ENCODE peak calls at places on chromosomes 12 and 14, in eight cellular contexts. B, E, K, I, C, R, V and D are unnamed samples. For H3K4me1, the result is how much of the 10 kb centered on the place peaks cover.

GRCh38 chr12:122026706-122027328 is 5.1 kb downstream of the BCL7A start:
- DNase-seq in R (no peak), B (no peak), E (no peak), I (no peak), K (no peak), C (peak), V (no peak), D (no peak)

GRCh38 chr14:58901826-58902225 is 264.1 kb downstream of the DACT1 start:
- DNase-seq in B (no peak), E (no peak), R (no peak), K (no peak), C (no peak), V (no peak), I (no peak), D (no peak)

GRCh38 chr12:57166971-57167371 is 19.6 kb upstream of the LRP1-AS start:
- DNase-seq in B (peak), R (no peak), E (no peak), I (no peak), C (no peak), K (no peak), V (no peak), D (no peak)

GRCh38 chr14:105855893-105856675 is 329.7 kb downstream of the TMEM121 start:
- DNase-seq in E (no peak), K (peak), R (peak), I (peak), B (no peak), C (no peak), V (no peak), D (no peak)

GRCh38 chr14:85366226-85366625 is 163.7 kb upstream of the FLRT2 start:
- DNase-seq in C (no peak), V (no peak), K (no peak), R (no peak), I (no peak), B (no peak), E (no peak), D (no peak)

GRCh38 chr14:99028041-99028440 is 244.0 kb downstream of the BCL11B start:
- DNase-seq in E (no peak), C (no peak), R (no peak), K (no peak), V (no peak), B (no peak), I (no peak), D (no peak)

GRCh38 chr12:123089631-123090353 is 61.1 kb downstream of the PITPNM2 start:
- DNase-seq in R (no peak), E (no peak), B (peak), V (no peak), I (no peak), K (no peak), C (no peak), D (no peak)

GRCh38 chr12:47735649-47736048 is 10.4 kb upstream of the ENDOU start:
- DNase-seq in I (no peak), E (no peak), B (no peak), C (no peak), R (no peak), V (no peak), K (no peak), D (no peak)

GRCh38 chr12:15782667-15783066 is 6.5 kb downstream of the EPS8 start:
- DNase-seq in R (no peak), K (no peak), C (no peak), B (no peak), V (no peak), E (no peak), I (no peak), D (no peak)

GRCh38 chr12:58639323-58639934 is 280.9 kb downstream of the LRIG3 start:
- DNase-seq in E (no peak), V (no peak), K (no peak), R (no peak), I (no peak), C (no peak), B (no peak), D (no peak)

GRCh38 chr14:30283822-30284446 is 275.0 kb upstream of the G2E3 start:
- DNase-seq in K (no peak), I (no peak), C (no peak), B (peak), V (no peak), E (no peak), R (peak), D (no peak)

GRCh38 chr12:96520767-96521166 is 31.4 kb downstream of the CFAP54 start:
- DNase-seq in R (no peak), I (no peak), V (no peak), C (no peak), B (no peak), K (no peak), E (no peak), D (no peak)

GRCh38 chr14:101925152-101925551 is 39.2 kb upstream of the DYNC1H1 start:
- DNase-seq in I (no peak), R (no peak), E (no peak), B (no peak), C (no peak), V (no peak), K (no peak), D (no peak)

GRCh38 chr14:54902143-54902520 is 494 bp downstream of the GCH1 start:
- DNase-seq in E (peak), C (peak), R (peak), V (peak), K (peak), I (peak), B (peak), D (peak)

GRCh38 chr14:50139192-50139591 is 22.8 kb upstream of the VCPKMT start:
- DNase-seq in E (no peak), R (no peak), I (no peak), V (no peak), K (no peak), C (no peak), B (no peak), D (no peak)

GRCh38 chr12:678747-679712 is 15.8 kb upstream of the NINJ2 start:
- DNase-seq in K (no peak), B (no peak), C (no peak), R (no peak), V (no peak), E (no peak), I (no peak), D (no peak)

GRCh38 chr14:51053157-51053556 is 41.7 kb downstream of the TRIM9 start:
- DNase-seq in V (no peak), C (no peak), E (no peak), R (no peak), B (no peak), I (no peak), K (no peak), D (no peak)

GRCh38 chr14:85549697-85550096 is 19.8 kb downstream of the FLRT2 start:
- DNase-seq in I (no peak), R (no peak), V (no peak), B (no peak), K (no peak), E (no peak), C (no peak), D (no peak)

GRCh38 chr12:71299541-71300376 is 139.8 kb upstream of the LGR5 start:
- DNase-seq in K (no peak), R (no peak), B (no peak), I (no peak), C (no peak), E (no peak), V (no peak), D (no peak)

GRCh38 chr12:92674500-92674899 is 28.3 kb upstream of the PLEKHG7 start:
- DNase-seq in C (no peak), K (no peak), E (no peak), V (no peak), R (no peak), I (no peak), B (no peak), D (no peak)

GRCh38 chr12:116378002-116378401 is 100.5 kb upstream of the MED13L start:
- DNase-seq in E (no peak), K (no peak), I (no peak), C (no peak), B (no peak), V (no peak), R (no peak), D (no peak)

GRCh38 chr12:29073631-29074239 is 75.3 kb upstream of the FAR2 start:
- DNase-seq in V (no peak), E (no peak), B (no peak), R (peak), K (no peak), I (no peak), C (no peak), D (peak)

GRCh38 chr14:24388474-24389179 is 10.2 kb upstream of the NYNRIN start:
- DNase-seq in E (no peak), I (no peak), V (no peak), K (no peak), B (no peak), C (no peak), R (no peak), D (no peak)

GRCh38 chr12:3837049-3837448 is 36.1 kb downstream of the PARP11 start:
- DNase-seq in R (no peak), V (no peak), C (no peak), I (no peak), K (no peak), B (no peak), E (no peak), D (no peak)

GRCh38 chr12:59383426-59383822 is 212.4 kb upstream of the SLC16A7 start:
- DNase-seq in K (no peak), B (no peak), E (no peak), V (no peak), I (no peak), C (no peak), R (no peak), D (no peak)

GRCh38 chr12:49954863-49955830 is 4.6 kb downstream of the AQP2 start:
- DNase-seq in K (no peak), I (no peak), E (no peak), C (peak), V (no peak), R (no peak), B (no peak), D (no peak)

GRCh38 chr14:65296402-65296801 is 116.1 kb upstream of the FUT8 start:
- DNase-seq in I (no peak), E (no peak), V (peak), K (no peak), B (no peak), R (no peak), C (no peak), D (no peak)

GRCh38 chr12:53468286-53468685 is 16.4 kb downstream of the PCBP2 start:
- DNase-seq in B (no peak), R (no peak), V (no peak), E (no peak), C (no peak), I (no peak), K (no peak), D (no peak)

GRCh38 chr12:53466640-53467039 is 14.7 kb downstream of the PCBP2 start:
- DNase-seq in I (no peak), R (no peak), B (no peak), C (no peak), V (no peak), E (no peak), K (no peak), D (peak)

GRCh38 chr12:53467082-53467481 is 15.2 kb downstream of the PCBP2 start:
- DNase-seq in V (no peak), K (no peak), B (no peak), R (no peak), E (no peak), I (no peak), C (no peak), D (no peak)

GRCh38 chr12:53465679-53466078 is 13.8 kb downstream of the PCBP2 start:
- DNase-seq in K (no peak), R (no peak), V (no peak), B (no peak), I (no peak), E (no peak), C (no peak), D (no peak)

DNA sequence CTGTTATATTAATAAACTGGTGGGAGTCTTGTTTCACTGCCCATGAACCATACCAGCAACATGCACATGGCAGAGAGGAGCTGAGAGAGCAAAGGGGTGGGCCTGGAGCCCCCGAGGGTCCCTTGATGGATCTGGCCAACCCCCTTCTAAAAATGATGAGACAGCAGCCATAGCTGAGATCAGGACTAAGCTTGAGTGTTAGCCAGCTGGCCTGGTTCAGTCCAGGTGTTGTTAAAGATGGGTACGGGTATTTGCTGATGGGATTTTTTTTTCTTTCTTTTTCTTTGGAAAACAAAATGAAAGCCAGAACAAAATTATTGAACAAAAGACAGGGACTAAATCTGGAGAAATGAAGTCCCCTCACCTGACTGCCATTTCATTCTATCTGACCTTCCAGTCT is 16.0 kb downstream of the PCBP2 start:
- DNase-seq in C (no peak), I (no peak), R (no peak), V (no peak), E (no peak), B (no peak), K (no peak), D (no peak)
- H3K27ac ChIP-seq in C (no peak), I (peak), R (no peak), V (no peak), E (no peak), B (no peak), K (no peak), D (no peak)

GRCh38 chr12:106602071-106602470 is 19.3 kb downstream of the RFX4 start:
- DNase-seq in C (no peak), V (no peak), R (no peak), B (no peak), K (no peak), I (no peak), E (no peak), D (no peak)

GRCh38 chr12:106601031-106601430 is 18.2 kb downstream of the RFX4 start:
- DNase-seq in I (no peak), B (no peak), V (no peak), R (no peak), E (no peak), K (no peak), C (no peak), D (no peak)

GRCh38 chr12:106599302-106599701 is 16.5 kb downstream of the RFX4 start:
- DNase-seq in V (no peak), K (no peak), C (no peak), B (no peak), I (no peak), R (no peak), E (no peak), D (no peak)

GRCh38 chr12:106600503-106600902 is 17.7 kb downstream of the RFX4 start:
- DNase-seq in I (no peak), K (no peak), C (no peak), V (no peak), E (no peak), R (no peak), B (no peak), D (no peak)

GRCh38 chr12:106601548-106601947 is 18.7 kb downstream of the RFX4 start:
- DNase-seq in V (no peak), R (no peak), I (no peak), E (no peak), K (no peak), C (no peak), B (no peak), D (no peak)
- H3K4me1 ChIP-seq in V (under half), R (under half), I (under half), E (under half), K (under half), C (under half), B (under half), D (under half)

GRCh38 chr12:12877789-12878455 is 13.4 kb upstream of the GPRC5A start:
- DNase-seq in C (no peak), B (no peak), V (no peak), E (no peak), I (no peak), K (no peak), R (no peak), D (no peak)
- H3K27ac ChIP-seq in C (no peak), B (peak), V (no peak), E (no peak), I (no peak), K (no peak), R (no peak), D (peak)

GRCh38 chr14:91501951-91502930 is 7.9 kb downstream of the PPP4R3A start:
- DNase-seq in C (no peak), B (no peak), R (no peak), E (no peak), V (no peak), I (no peak), K (no peak), D (no peak)
- H3K4me1 ChIP-seq in C (half or more), B (under half), R (under half), E (half or more), V (under half), I (half or more), K (half or more), D (under half)

DNA sequence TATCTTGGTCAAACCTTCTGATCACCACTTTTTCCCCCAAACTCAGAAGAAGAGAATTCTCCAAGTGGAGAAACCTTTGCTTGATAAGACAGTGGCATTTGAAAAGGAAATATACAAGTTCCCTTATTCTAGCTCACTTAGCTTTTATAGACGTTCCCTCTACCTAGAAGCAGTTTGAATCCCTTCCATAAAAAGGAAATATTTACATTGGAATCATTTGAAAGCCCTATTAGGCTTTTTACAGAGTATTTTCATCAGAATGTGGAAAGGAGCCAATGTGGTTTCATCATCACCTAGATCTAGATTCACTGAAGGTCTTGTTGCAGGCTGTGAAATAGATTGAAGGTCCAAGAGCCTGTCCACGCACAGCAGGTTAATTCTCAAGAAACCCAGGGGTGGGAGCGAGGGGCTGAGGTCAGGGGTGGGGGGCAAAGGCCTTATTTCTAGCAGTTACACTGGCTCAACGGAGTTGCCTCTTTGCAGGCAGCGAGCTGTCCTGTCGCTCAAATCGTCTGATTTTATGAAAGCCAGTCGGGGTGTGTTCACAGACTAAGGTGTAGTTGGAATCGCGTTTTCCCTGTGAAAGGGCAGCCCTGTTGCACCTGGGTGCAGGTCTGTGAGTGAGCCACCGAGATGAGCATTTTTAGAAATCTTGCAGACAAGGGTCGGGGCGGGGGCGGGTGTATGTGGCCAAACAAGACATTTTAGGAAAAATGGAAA is 45.6 kb downstream of the AACS start:
- DNase-seq in I (no peak), R (no peak), K (no peak), B (no peak), E (no peak), C (no peak), V (no peak), D (peak)
- H3K27ac ChIP-seq in I (no peak), R (no peak), K (no peak), B (peak), E (no peak), C (no peak), V (no peak), D (no peak)

GRCh38 chr12:40281791-40282364 is 57.1 kb downstream of the LRRK2 start:
- DNase-seq in B (no peak), R (no peak), E (no peak), K (no peak), I (no peak), V (no peak), C (no peak), D (no peak)
- H3K4me1 ChIP-seq in B (under half), R (under half), E (under half), K (under half), I (under half), V (under half), C (under half), D (under half)

DNA sequence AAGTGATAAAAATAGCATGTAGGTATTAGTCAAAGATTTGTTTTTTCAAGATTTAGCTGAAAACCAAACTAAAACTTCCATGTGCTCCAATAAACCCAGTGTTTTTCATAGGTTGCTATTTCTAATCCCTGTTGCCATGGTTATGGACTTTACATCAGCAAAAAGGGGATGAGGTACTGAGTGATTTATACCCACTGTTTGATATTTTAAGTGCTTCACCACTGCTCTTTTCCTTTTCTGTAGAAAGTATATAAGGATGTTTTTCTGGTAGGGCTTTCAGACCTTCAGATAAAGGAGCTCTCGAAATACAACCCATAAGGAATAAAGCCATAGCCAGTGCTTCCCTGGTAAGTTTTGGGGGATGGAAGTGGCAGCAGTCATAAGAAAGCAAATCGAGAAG is at the start of gene OTOGL:
- DNase-seq in K (no peak), R (no peak), B (no peak), V (no peak), E (no peak), C (no peak), I (no peak), D (no peak)
- H3K27ac ChIP-seq in K (no peak), R (no peak), B (no peak), V (no peak), E (no peak), C (no peak), I (no peak), D (no peak)

GRCh38 chr12:108822458-108823205 is 34.8 kb downstream of the SSH1 start:
- DNase-seq in B (no peak), E (no peak), R (no peak), I (no peak), V (no peak), C (no peak), K (no peak), D (no peak)
- H3K4me1 ChIP-seq in B (half or more), E (under half), R (half or more), I (half or more), V (under half), C (under half), K (half or more), D (under half)

GRCh38 chr12:12081836-12082497 is 11.2 kb downstream of the BCL2L14 start:
- DNase-seq in B (peak), C (no peak), V (no peak), I (no peak), E (no peak), R (no peak), K (no peak), D (no peak)
- H3K27ac ChIP-seq in B (peak), C (no peak), V (peak), I (peak), E (no peak), R (no peak), K (peak), D (no peak)